ENCODE peak calls at places on chromosome 1, in seven cellular contexts. One of them, this sample, is unnamed.

GRCh38 chr1:101977266-101977665 is 19.5 kb downstream of the OLFM3 start:
- DNase-seq in COR-L47: no peak
- DNase-seq in HAP-1: no peak
- DNase-seq in H9: no peak
- DNase-seq in stimulated activated CD8-positive, alpha-beta memory T cell treated with anti-CD3 and anti-CD28 coated beads, Interleukin-12 subunit alpha, Interleukin-12 subunit beta, amount 100 ng/mL, for 1 hour: no peak
- DNase-seq in T-cell: no peak
- DNase-seq in choroid plexus epithelial cell: no peak
- DNase-seq in this sample: no peak

GRCh38 chr1:201882665-201883132 is 6.0 kb upstream of the SHISA4 start:
- DNase-seq in COR-L47: no peak
- DNase-seq in HAP-1: no peak
- DNase-seq in H9: no peak
- DNase-seq in stimulated activated CD8-positive, alpha-beta memory T cell treated with anti-CD3 and anti-CD28 coated beads, Interleukin-12 subunit alpha, Interleukin-12 subunit beta, amount 100 ng/mL, for 1 hour: no peak
- DNase-seq in T-cell: no peak
- DNase-seq in choroid plexus epithelial cell: peak
- DNase-seq in this sample: no peak

GRCh38 chr1:95133687-95134086 is 16.5 kb downstream of the TLCD4 start:
- DNase-seq in COR-L47: no peak
- DNase-seq in HAP-1: no peak
- DNase-seq in H9: no peak
- DNase-seq in stimulated activated CD8-positive, alpha-beta memory T cell treated with anti-CD3 and anti-CD28 coated beads, Interleukin-12 subunit alpha, Interleukin-12 subunit beta, amount 100 ng/mL, for 1 hour: no peak
- DNase-seq in T-cell: no peak
- DNase-seq in choroid plexus epithelial cell: no peak
- DNase-seq in this sample: no peak

GRCh38 chr1:150165622-150166612 is 16.2 kb downstream of the PLEKHO1 start:
- DNase-seq in COR-L47: peak
- DNase-seq in HAP-1: peak
- DNase-seq in H9: peak
- DNase-seq in stimulated activated CD8-positive, alpha-beta memory T cell treated with anti-CD3 and anti-CD28 coated beads, Interleukin-12 subunit alpha, Interleukin-12 subunit beta, amount 100 ng/mL, for 1 hour: no peak
- DNase-seq in T-cell: peak
- DNase-seq in choroid plexus epithelial cell: peak
- DNase-seq in this sample: no peak

GRCh38 chr1:24562625-24563024 is 6.7 kb downstream of the NCMAP start:
- DNase-seq in COR-L47: peak
- DNase-seq in HAP-1: no peak
- DNase-seq in H9: no peak
- DNase-seq in stimulated activated CD8-positive, alpha-beta memory T cell treated with anti-CD3 and anti-CD28 coated beads, Interleukin-12 subunit alpha, Interleukin-12 subunit beta, amount 100 ng/mL, for 1 hour: no peak
- DNase-seq in T-cell: no peak
- DNase-seq in choroid plexus epithelial cell: peak
- DNase-seq in this sample: no peak

GRCh38 chr1:159996653-159997052 is 35.1 kb downstream of the PIGM start:
- DNase-seq in COR-L47: no peak
- DNase-seq in HAP-1: no peak
- DNase-seq in H9: no peak
- DNase-seq in stimulated activated CD8-positive, alpha-beta memory T cell treated with anti-CD3 and anti-CD28 coated beads, Interleukin-12 subunit alpha, Interleukin-12 subunit beta, amount 100 ng/mL, for 1 hour: no peak
- DNase-seq in T-cell: no peak
- DNase-seq in choroid plexus epithelial cell: peak
- DNase-seq in this sample: no peak

GRCh38 chr1:243756529-243756928 is 93.5 kb downstream of the AKT3 start:
- DNase-seq in COR-L47: no peak
- DNase-seq in HAP-1: no peak
- DNase-seq in H9: no peak
- DNase-seq in stimulated activated CD8-positive, alpha-beta memory T cell treated with anti-CD3 and anti-CD28 coated beads, Interleukin-12 subunit alpha, Interleukin-12 subunit beta, amount 100 ng/mL, for 1 hour: no peak
- DNase-seq in T-cell: no peak
- DNase-seq in choroid plexus epithelial cell: no peak
- DNase-seq in this sample: no peak

GRCh38 chr1:151898519-151898991 is 10.8 kb downstream of the THEM4 start:
- DNase-seq in COR-L47: no peak
- DNase-seq in HAP-1: no peak
- DNase-seq in H9: no peak
- DNase-seq in stimulated activated CD8-positive, alpha-beta memory T cell treated with anti-CD3 and anti-CD28 coated beads, Interleukin-12 subunit alpha, Interleukin-12 subunit beta, amount 100 ng/mL, for 1 hour: peak
- DNase-seq in T-cell: peak
- DNase-seq in choroid plexus epithelial cell: no peak
- DNase-seq in this sample: no peak

GRCh38 chr1:17227358-17227915 is 21.5 kb upstream of the PADI3 start:
- DNase-seq in COR-L47: no peak
- DNase-seq in HAP-1: no peak
- DNase-seq in H9: no peak
- DNase-seq in stimulated activated CD8-positive, alpha-beta memory T cell treated with anti-CD3 and anti-CD28 coated beads, Interleukin-12 subunit alpha, Interleukin-12 subunit beta, amount 100 ng/mL, for 1 hour: no peak
- DNase-seq in T-cell: no peak
- DNase-seq in choroid plexus epithelial cell: no peak
- DNase-seq in this sample: no peak

GRCh38 chr1:228691926-228692325 is 43.4 kb upstream of the RHOU start:
- DNase-seq in COR-L47: peak
- DNase-seq in HAP-1: peak
- DNase-seq in H9: no peak
- DNase-seq in stimulated activated CD8-positive, alpha-beta memory T cell treated with anti-CD3 and anti-CD28 coated beads, Interleukin-12 subunit alpha, Interleukin-12 subunit beta, amount 100 ng/mL, for 1 hour: no peak
- DNase-seq in T-cell: no peak
- DNase-seq in choroid plexus epithelial cell: peak
- DNase-seq in this sample: no peak

GRCh38 chr1:189633658-189634057 is 844.0 kb downstream of the BRINP3 start:
- DNase-seq in COR-L47: no peak
- DNase-seq in HAP-1: no peak
- DNase-seq in H9: no peak
- DNase-seq in stimulated activated CD8-positive, alpha-beta memory T cell treated with anti-CD3 and anti-CD28 coated beads, Interleukin-12 subunit alpha, Interleukin-12 subunit beta, amount 100 ng/mL, for 1 hour: no peak
- DNase-seq in T-cell: no peak
- DNase-seq in choroid plexus epithelial cell: no peak
- DNase-seq in this sample: no peak